ENCODE peak calls at places on chromosomes 11 and 22, in nine cellular contexts. V is fibroblast of lung, F is body of pancreas, X is heart left ventricle, O is DND-41, Z is ovary, C is tibial nerve, S is stomach, K is transverse colon. D is an unnamed sample. For H3K4me1, the result is how much of the 10 kb centered on the place peaks cover.

GRCh38 chr11:62752994-62753735 is 795 bp downstream of the ZBTB3 start:
- DNase-seq in V (no peak), F (no peak), X (no peak), O (no peak), Z (peak), C (no peak), S (no peak), K (no peak), D (no peak)

GRCh38 chr11:5514841-5515240 is 1.7 kb downstream of the UBQLNL start:
- DNase-seq in V (no peak), F (no peak), X (no peak), O (no peak), Z (no peak), C (no peak), S (no peak), K (no peak), D (no peak)

GRCh38 chr11:106950067-106950491 is 68.2 kb downstream of the GUCY1A2 start:
- DNase-seq in V (no peak), F (no peak), X (peak), O (peak), Z (no peak), C (no peak), S (no peak), K (no peak), D (no peak)

GRCh38 chr22:42365337-42365865 is 66.8 kb downstream of the NFAM1 start:
- DNase-seq in V (peak), F (no peak), X (peak), O (no peak), Z (no peak), C (peak), S (no peak), K (no peak), D (no peak)

GRCh38 chr11:17767301-17767885 is 32.8 kb downstream of the KCNC1 start:
- DNase-seq in V (no peak), F (no peak), X (no peak), O (peak), Z (no peak), C (no peak), S (no peak), K (no peak), D (no peak)

GRCh38 chr11:119318240-119319135 is 1.6 kb upstream of the MCAM start:
- DNase-seq in V (peak), F (no peak), X (no peak), O (no peak), Z (no peak), C (no peak), S (no peak), K (peak), D (no peak)

GRCh38 chr11:70155386-70155785 is 47.7 kb upstream of the FADD start:
- DNase-seq in V (peak), F (no peak), X (no peak), O (no peak), Z (no peak), C (no peak), S (no peak), K (no peak), D (no peak)

GRCh38 chr11:69726481-69726880 is 22.7 kb upstream of the FGF19 start:
- DNase-seq in V (no peak), F (no peak), X (no peak), O (no peak), Z (no peak), C (no peak), S (no peak), K (no peak), D (no peak)

GRCh38 chr11:121024989-121025388 is 1.1 kb downstream of the TBCEL start:
- DNase-seq in V (peak), F (no peak), X (no peak), O (no peak), Z (no peak), C (no peak), S (no peak), K (no peak), D (no peak)

GRCh38 chr22:30802202-30803166 is 107.8 kb downstream of the OSBP2 start:
- DNase-seq in V (peak), F (peak), X (peak), O (peak), Z (peak), C (peak), S (peak), K (peak), D (peak)

DNA sequence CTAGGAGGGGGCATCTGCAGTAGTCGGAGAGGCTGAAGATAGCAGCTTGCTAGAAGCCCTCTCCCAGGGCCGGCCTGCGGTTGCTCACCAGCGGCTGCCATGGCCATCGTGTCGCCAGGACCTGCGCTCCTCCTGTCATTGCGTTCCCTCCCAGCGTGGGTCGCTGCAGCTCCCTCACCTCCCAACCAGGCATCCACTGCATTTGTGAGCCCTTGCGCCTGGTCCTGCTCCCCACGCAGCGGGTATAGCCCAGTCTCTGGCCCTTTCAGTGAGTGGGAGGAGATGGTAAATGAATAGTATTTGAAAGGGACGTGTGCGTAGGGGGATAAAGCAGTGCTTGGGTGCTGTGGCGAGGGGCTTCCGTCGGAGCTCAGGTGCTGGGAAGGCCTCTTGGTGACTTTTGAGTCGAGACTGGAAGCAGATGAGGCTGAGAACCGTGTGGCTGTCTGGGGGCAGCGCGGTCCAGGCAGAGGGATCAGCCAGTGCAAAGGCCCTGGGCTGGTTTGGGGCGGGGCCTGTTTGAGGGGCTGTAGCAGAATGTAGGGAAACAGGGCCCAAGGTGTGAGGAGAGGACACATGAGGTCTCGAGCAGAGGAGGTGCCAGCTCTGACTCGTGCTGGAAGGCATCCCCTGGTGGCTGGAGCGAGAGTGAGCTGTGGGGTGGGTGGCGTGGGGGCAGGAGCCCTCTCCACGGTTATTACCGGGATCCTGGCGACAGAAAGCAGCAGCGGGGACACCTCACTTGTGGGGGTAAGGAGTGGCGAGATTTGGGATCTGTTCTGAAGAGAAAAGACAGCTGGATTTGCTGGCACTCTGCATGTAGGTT is 39.3 kb downstream of the LRP5 start:
- DNase-seq in V (no peak), F (no peak), X (no peak), O (no peak), Z (no peak), C (no peak), S (no peak), K (no peak), D (no peak)
- TF ChIP-seq CTCF in V (no peak), F (no peak), X (no peak), O (no peak), Z (no peak), C (no peak), S (no peak), K (peak), D (no peak)

GRCh38 chr11:1759151-1759850 is 4.4 kb downstream of the CTSD start:
- DNase-seq in V (no peak), F (no peak), X (peak), O (no peak), Z (peak), C (no peak), S (no peak), K (no peak), D (no peak)
- H3K4me1 ChIP-seq in V (under half), F (under half), X (half or more), O (half or more), Z (under half), C (half or more), S (half or more), K (under half), D (half or more)

GRCh38 chr11:133660202-133660568 is 127.9 kb upstream of the OPCML start:
- DNase-seq in V (no peak), F (no peak), X (no peak), O (no peak), Z (no peak), C (no peak), S (no peak), K (no peak), D (no peak)
- H3K27ac ChIP-seq in V (no peak), F (no peak), X (no peak), O (no peak), Z (no peak), C (no peak), S (no peak), K (no peak), D (no peak)

DNA sequence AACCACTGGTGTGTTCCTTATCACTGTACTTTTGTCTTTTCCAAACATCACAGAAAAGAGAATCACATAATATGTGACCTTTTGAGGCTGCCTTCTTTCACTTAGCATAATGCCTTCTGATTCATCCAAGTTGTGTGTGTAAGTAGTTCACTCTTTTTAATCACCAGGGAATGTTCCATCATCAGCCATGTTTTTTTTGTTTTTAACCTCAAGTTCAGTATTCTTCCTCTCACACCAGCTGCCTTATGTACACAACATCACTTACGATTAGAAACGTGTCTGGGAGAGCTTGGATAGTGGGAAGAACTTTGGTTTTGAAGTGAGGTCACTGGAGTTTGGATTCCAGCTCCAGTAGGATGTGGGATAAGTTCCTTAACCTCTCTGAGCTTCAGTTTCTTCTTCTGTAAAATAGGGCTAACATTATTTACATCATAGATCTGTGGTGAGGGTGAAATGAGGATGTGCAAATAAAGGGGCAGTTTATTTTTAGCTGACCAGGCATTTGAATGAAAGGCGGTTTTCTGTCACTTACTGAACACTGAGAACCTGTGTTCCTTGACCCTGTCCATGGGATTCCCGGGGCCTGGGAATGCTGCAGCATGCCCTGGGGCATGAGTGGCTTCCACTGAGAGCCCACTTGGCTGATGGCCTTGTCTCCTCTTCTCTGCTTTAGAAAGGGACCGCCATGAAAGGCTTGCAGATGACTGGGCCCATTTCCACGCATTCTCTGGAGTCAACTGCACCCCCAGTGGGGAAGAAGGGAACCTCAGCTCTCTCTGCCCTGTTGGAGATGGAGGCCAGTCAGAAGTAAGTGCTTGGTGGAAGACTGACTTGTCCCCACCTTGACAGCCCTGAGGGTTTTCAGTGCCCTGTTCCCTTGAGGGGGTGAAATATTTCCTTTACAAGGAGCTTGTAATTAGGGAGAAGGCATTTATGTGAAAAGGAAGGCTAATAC is 92.6 kb downstream of the DEPDC5 start:
- DNase-seq in V (peak), F (no peak), X (no peak), O (no peak), Z (no peak), C (no peak), S (no peak), K (no peak), D (no peak)
- TF ChIP-seq CTCF in V (peak), F (no peak), X (peak), O (peak), Z (no peak), C (no peak), S (no peak), K (no peak), D (no peak)

DNA sequence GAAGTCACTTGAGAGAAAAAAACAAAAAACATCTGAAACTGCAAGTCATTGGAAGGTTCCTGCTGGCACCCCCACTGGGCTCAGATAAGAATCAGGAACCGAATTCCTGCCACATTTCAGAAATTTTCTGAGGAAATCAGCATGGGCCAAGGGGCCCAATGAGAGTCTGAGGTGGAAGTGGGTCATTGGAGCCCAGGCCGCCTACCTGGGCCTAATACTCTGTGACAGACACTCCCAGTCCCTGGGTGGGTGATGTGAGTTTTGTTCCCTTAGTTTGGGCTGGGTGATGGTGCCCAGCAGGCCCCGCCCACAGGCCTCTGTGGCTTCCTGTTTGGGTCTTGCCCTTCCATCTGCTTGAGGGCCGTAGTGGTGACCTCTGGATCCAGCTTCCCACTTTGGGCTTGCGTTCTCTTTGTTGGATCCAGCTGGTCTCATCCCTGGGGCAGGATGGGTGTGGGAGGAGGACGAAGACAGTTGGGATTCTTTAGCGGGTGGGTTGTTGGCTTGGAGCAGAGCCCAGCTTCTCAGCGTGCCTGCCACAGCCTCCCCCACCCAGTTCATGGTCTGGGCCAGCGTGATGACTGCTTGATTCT is 40.7 kb downstream of the PARVA start:
- DNase-seq in V (peak), F (no peak), X (peak), O (no peak), Z (no peak), C (no peak), S (no peak), K (no peak), D (no peak)
- H3K4me1 ChIP-seq in V (under half), F (under half), X (under half), O (under half), Z (under half), C (under half), S (under half), K (under half), D (under half)

DNA sequence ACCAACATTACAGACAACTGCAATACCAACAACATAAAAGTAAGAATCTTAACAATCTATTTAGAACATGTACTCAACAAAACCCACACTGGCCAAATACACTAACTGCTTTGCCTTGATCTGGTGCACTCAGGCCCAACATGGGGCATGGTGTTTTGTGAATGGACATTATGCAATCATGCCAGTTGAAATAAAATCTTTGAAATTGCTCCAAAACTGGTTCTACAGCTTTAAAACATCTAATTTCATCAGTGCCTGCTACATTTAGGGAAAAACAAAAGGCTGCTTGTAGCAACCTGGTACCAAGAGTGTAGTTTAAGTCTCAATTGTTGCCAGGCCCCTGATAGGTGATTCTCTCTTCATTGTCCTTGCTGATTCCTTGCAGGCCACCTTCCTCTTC is 3.3 kb upstream of the CTR9 start:
- DNase-seq in V (no peak), F (no peak), X (no peak), O (no peak), Z (no peak), C (no peak), S (no peak), K (no peak), D (no peak)
- H3K27ac ChIP-seq in V (no peak), F (no peak), X (no peak), O (no peak), Z (no peak), C (no peak), S (no peak), K (no peak), D (no peak)

DNA sequence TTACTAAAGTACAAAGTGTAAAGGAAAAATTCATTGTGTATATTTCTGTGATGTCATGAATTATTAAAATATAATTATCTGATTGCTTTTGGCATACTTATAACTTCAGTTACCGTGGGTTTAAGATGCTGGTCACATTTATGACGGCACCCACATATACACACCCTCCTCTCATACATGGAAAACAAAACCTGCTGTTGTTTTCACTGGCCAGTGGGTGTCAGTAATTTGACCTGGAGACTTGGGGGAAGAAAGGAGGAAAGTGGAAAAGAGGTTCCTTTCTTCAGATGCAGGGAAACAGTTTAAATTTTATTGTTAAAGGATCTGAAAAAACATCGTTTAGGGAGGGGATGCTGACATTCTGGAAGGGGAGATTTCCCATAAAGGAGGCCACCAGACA is 742 bp upstream of the BBOX1 start:
- DNase-seq in V (no peak), F (no peak), X (no peak), O (no peak), Z (no peak), C (no peak), S (no peak), K (no peak), D (no peak)
- TF ChIP-seq CTCF in V (no peak), F (no peak), X (no peak), O (no peak), Z (no peak), C (no peak), S (no peak), K (no peak), D (no peak)

GRCh38 chr11:65559951-65560537 is 1.9 kb upstream of the LTBP3 start:
- DNase-seq in V (peak), F (no peak), X (no peak), O (no peak), Z (peak), C (no peak), S (no peak), K (peak), D (no peak)
- H3K4me1 ChIP-seq in V (under half), F (under half), X (half or more), O (under half), Z (under half), C (under half), S (under half), K (under half), D (half or more)

GRCh38 chr11:73297702-73298101 is 10.4 kb upstream of the ARHGEF17 start:
- DNase-seq in V (no peak), F (no peak), X (peak), O (no peak), Z (no peak), C (no peak), S (no peak), K (no peak), D (no peak)
- H3K27ac ChIP-seq in V (no peak), F (no peak), X (no peak), O (no peak), Z (no peak), C (no peak), S (no peak), K (no peak), D (no peak)

D was measured in CD8-positive, alpha-beta T cell.